ENCODE peak calls at places on chromosomes 7 and 10, in four cellular contexts. I, V, Q and P are unnamed samples. For H3K9me3, the result is how much of the 10 kb centered on the place peaks cover.

GRCh38 chr7:15291707-15292106 is 270.1 kb downstream of the AGMO start:
- DNase-seq in I (no peak), V (peak), Q (no peak), P (no peak)

GRCh38 chr10:114437456-114438292 is 33.4 kb upstream of the AFAP1L2 start:
- DNase-seq in I (no peak), V (peak), Q (peak), P (no peak)

GRCh38 chr7:14836571-14837189 is 65.9 kb downstream of the DGKB start:
- DNase-seq in I (no peak), V (no peak), Q (peak), P (peak)

GRCh38 chr7:32511791-32512190 is 16.5 kb downstream of the AVL9 start:
- DNase-seq in I (no peak), V (no peak), Q (no peak), P (no peak)

GRCh38 chr10:16949806-16950205 is 132.6 kb upstream of the RSU1 start:
- DNase-seq in I (no peak), V (no peak), Q (no peak), P (no peak)

GRCh38 chr7:37216923-37217322 is 231.7 kb downstream of the ELMO1 start:
- DNase-seq in I (no peak), V (no peak), Q (no peak), P (no peak)

GRCh38 chr10:47033541-47034270 is 122.5 kb downstream of the PTPN20 start:
- DNase-seq in I (no peak), V (no peak), Q (no peak), P (no peak)

GRCh38 chr7:51029586-51030230 is 247.0 kb upstream of the GRB10 start:
- DNase-seq in I (peak), V (no peak), Q (peak), P (peak)

GRCh38 chr10:106705576-106706526 is 458.7 kb downstream of the SORCS1 start:
- DNase-seq in I (no peak), V (peak), Q (peak), P (no peak)

GRCh38 chr10:84214612-84215235 is 10.6 kb downstream of the LRIT2 start:
- DNase-seq in I (no peak), V (peak), Q (no peak), P (no peak)

GRCh38 chr7:66877577-66878300 is 43.3 kb upstream of the TMEM248 start:
- DNase-seq in I (no peak), V (no peak), Q (peak), P (no peak)

GRCh38 chr10:26365681-26366327 is 72.3 kb upstream of the APBB1IP start:
- DNase-seq in I (no peak), V (peak), Q (no peak), P (no peak)

GRCh38 chr10:97713351-97713827 is at the start of gene MARVELD1:
- DNase-seq in I (no peak), V (peak), Q (peak), P (peak)

GRCh38 chr7:51645298-51645697 is 328.7 kb upstream of the COBL start:
- DNase-seq in I (no peak), V (no peak), Q (no peak), P (no peak)

GRCh38 chr7:128963327-128963757 is 25.6 kb downstream of the IRF5 start:
- DNase-seq in I (no peak), V (no peak), Q (peak), P (no peak)

GRCh38 chr7:111780527-111780926 is 218.2 kb upstream of the IMMP2L start:
- DNase-seq in I (no peak), V (no peak), Q (no peak), P (no peak)

GRCh38 chr7:33776791-33777190 is 128.5 kb upstream of the BMPER start:
- DNase-seq in I (no peak), V (no peak), Q (no peak), P (peak)

GRCh38 chr7:155374276-155375252 is 76.9 kb downstream of the INSIG1 start:
- DNase-seq in I (no peak), V (no peak), Q (no peak), P (no peak)

GRCh38 chr10:5951167-5951711 is 26.1 kb downstream of the IL15RA start:
- DNase-seq in I (no peak), V (no peak), Q (no peak), P (no peak)

GRCh38 chr7:101100858-101101847 is 15.9 kb downstream of the TRIM56 start:
- DNase-seq in I (peak), V (no peak), Q (no peak), P (no peak)

GRCh38 chr7:8724080-8724718 is 290.8 kb downstream of the NXPH1 start:
- DNase-seq in I (no peak), V (peak), Q (peak), P (no peak)

GRCh38 chr10:128998101-128998500 is 468.9 kb upstream of the MGMT start:
- DNase-seq in I (no peak), V (no peak), Q (no peak), P (no peak)
- H3K9me3 ChIP-seq in I (under half), V (under half), Q (under half), P (under half)

GRCh38 chr10:14566498-14566897 is 208.2 kb downstream of the FAM107B start:
- DNase-seq in I (no peak), V (no peak), Q (no peak), P (no peak)
- H3K4me2 ChIP-seq in I (no peak), V (no peak), Q (no peak), P (no peak)

DNA sequence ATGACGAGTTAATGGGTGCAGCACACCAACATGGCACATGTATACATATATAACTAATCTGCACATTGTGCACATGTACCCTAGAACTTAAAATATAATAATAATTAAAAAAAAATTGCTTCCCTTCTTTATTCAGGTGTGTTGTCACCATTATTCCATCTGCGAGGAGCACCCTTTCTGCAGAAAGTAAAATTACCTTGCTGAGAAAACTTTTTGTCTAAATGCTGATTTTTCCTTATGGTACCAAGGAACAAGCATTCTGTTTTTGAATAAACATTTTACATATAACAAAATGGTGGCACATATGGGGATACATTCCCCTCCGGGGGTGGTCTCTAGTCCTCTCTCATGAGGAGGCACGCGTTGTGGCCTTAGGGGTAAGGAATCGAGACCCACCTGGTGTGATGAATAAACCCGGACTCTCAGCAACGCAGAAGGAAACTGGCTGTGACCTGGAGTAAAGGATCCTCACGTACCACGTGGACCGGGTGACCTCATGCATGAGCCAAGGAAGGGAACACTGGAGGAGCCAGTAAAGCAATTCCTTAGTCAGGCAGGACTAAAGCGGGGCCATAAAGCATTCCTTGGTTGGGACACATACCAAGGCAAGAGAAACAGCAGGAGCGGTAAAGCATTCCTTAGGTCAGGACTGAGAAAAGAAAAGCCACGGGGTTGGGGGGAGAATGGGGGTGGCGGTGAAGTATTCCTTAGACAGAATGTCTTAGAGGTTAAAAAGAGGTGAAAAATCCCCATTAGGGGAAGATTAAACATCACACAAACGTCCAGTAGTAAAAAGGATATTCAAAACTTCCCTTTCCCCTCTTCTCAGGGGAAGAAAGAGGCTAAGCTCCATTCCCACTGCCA is 20.8 kb upstream of the OPTN start:
- DNase-seq in I (no peak), V (no peak), Q (no peak), P (no peak)
- H3K9me3 ChIP-seq in I (under half), V (under half), Q (under half), P (under half)

GRCh38 chr10:101840741-101841453 is 2.7 kb downstream of the KCNIP2 start:
- DNase-seq in I (peak), V (peak), Q (peak), P (peak)
- H3K4me2 ChIP-seq in I (peak), V (peak), Q (peak), P (peak)

GRCh38 chr7:150695654-150696053 is 10.1 kb downstream of the GIMAP2 start:
- DNase-seq in I (no peak), V (no peak), Q (no peak), P (no peak)
- H3K9me3 ChIP-seq in I (under half), V (under half), Q (under half), P (under half)

GRCh38 chr10:91559170-91559569 is 73.7 kb downstream of the PPP1R3C start:
- DNase-seq in I (no peak), V (no peak), Q (no peak), P (no peak)

GRCh38 chr10:91556691-91557529 is 76.0 kb downstream of the PPP1R3C start:
- DNase-seq in I (no peak), V (no peak), Q (no peak), P (no peak)

GRCh38 chr10:91558473-91558872 is 74.4 kb downstream of the PPP1R3C start:
- DNase-seq in I (no peak), V (no peak), Q (no peak), P (no peak)

GRCh38 chr10:91559750-91560149 is 73.1 kb downstream of the PPP1R3C start:
- DNase-seq in I (no peak), V (no peak), Q (no peak), P (no peak)

DNA sequence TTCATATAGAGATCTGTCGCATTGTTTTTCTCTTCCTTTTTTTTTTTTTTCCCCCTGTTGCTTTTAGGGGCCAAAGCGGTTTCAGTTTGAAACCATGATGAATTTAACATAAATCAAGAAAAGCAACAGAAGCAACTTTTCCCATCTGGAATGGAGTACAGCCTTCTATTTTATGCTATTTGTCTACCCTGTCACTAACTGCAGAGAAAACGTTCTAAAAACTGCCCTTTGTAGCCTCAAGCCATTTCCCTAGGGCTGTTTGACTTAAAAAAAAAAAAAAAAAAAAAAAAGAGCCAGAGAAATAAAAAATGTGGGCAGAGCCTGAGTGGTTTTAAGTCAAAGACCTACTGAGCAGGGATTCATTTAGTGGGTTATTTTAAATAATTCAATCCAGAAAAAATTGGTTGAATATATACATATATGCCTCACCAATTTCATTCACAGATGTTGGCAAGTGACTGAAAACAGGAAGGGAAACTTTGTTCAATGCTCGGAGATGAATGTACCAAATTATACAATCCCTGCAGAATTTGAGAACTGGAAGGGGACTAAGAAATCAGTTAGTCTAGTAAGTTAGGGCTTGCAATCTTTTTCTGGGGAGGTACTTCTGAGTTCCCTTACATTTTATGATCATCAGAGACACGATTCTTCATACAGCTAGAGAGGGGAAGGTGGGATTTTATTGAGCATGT is 75.2 kb downstream of the PPP1R3C start:
- DNase-seq in I (no peak), V (no peak), Q (no peak), P (no peak)
- H3K4me2 ChIP-seq in I (no peak), V (no peak), Q (no peak), P (no peak)

DNA sequence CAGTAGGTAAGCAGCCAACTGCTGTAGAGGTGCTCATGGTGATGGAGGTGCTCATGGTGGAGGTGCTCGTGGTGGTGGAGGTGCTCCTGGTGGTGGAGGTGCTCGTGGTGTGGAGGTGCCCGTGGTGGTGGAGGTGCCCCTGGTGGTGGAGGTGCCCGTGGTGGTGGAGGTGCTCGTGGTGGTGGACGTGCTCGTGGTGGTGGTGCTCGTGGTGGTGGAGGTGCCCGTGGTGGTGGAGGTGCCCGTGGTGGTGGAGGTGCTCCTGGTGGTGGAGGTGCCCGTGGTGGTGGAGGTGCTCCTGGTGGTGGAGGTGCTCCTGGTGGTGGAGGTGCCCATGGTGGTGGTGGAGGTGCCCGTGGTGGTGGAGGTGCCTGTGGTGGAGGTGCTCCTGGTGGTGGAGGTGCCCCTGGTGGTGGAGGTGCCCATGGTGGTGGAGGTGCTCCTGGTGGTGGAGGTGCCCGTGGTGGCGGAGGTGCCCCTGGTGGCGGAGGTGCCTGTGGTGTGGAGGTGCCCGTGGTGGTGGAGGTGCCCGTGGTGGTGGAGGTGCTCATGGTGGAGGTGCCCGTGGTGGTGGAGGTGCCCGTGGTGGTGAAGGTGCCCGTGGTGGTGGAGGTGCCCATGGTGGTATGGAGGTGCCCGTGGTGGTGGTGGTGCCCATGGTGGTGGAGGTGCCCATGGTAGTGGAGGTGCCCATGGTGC is 517.3 kb downstream of the PTPRN2 start:
- DNase-seq in I (no peak), V (no peak), Q (no peak), P (no peak)
- H3K9me3 ChIP-seq in I (under half), V (under half), Q (under half), P (under half)

GRCh38 chr10:127735156-127735555 is 1.8 kb upstream of the FOXI2 start:
- DNase-seq in I (no peak), V (no peak), Q (no peak), P (no peak)

GRCh38 chr10:127736222-127736914 is 617 bp upstream of the FOXI2 start:
- DNase-seq in I (no peak), V (no peak), Q (no peak), P (no peak)

GRCh38 chr10:127734753-127735152 is 2.2 kb upstream of the FOXI2 start:
- DNase-seq in I (no peak), V (no peak), Q (no peak), P (no peak)

GRCh38 chr10:127736915-127737562 is at the start of gene FOXI2:
- DNase-seq in I (no peak), V (no peak), Q (no peak), P (no peak)

DNA sequence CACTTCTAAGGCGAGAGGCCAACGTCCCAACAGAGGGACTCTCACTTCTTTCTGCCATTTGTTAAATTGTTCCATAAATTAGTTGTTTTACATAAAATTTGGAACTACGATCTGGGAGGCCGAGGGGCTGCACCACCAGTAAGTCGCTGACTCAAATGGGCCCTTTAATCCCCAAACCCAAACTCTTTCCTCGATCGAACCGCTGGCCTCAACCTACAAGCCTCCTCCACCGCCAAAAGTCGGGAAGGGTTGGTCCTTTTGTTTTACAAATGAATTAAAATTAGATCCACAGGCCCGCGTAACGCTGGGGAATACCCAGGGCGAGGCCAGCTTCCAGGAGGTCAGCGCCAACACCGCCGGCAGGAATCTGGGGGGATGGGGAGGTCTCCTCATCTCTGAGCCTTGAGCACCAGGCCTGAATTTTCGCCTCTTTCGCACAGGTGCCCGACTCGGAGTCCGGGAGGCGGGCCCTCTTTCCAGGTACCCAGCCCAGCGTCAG is 1.2 kb upstream of the FOXI2 start:
- DNase-seq in I (no peak), V (no peak), Q (no peak), P (no peak)
- H3K4me2 ChIP-seq in I (no peak), V (no peak), Q (no peak), P (no peak)

DNA sequence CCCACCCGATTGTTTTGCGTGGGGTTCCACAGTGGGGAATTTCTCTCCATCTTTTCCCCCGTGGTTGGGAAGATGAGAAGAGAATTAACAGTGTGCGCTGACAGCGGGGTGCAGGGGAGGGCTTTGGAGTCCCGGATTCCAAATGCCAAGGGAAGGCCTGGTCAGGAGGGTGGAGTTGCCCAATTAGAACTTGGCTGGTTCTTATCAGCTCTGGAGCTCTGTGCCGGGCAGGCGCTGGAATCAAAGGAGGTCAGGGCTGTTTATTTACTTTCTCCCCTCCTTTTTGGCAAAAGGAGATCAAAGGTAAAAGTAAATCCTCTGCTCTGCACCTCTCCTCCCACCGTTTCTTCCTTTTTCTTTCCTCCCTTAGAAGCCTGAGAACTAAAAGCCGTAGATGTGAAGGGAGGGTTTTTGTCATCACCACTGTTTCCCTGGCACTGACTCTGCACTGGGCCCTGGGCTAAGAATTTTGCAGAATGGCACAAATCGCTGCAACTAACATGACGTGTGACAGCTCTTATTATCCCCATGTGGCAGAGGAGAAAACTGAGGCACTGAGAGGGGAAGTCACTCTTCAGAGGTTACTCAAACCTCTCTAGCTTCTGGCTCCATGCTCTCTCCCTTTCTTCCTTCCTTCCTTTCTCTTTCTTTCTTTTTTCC is 95.2 kb upstream of the ZNF716 start:
- DNase-seq in I (no peak), V (no peak), Q (no peak), P (no peak)
- H3K9me3 ChIP-seq in I (under half), V (under half), Q (under half), P (under half)

GRCh38 chr7:218316-218715 is 25.9 kb downstream of the FAM20C start:
- DNase-seq in I (no peak), V (no peak), Q (no peak), P (no peak)
- H3K4me2 ChIP-seq in I (no peak), V (no peak), Q (no peak), P (no peak)